ENCODE peak calls at places on chromosomes 11 and 22, in six cellular contexts. Z is fibroblast of pulmonary artery; Y is NCI-H345; G is lower leg skin; U is naive thymus-derived CD4-positive, alpha-beta T cell; P is activated T-cell treated with anti-CD3 and anti-CD28 coated beads for 24 hours. F is an unnamed sample.

GRCh38 chr11:61650781-61651571 is 29.2 kb upstream of the DAGLA start:
- DNase-seq in Z (no peak), Y (no peak), G (no peak), U (no peak), P (no peak), F (no peak)

GRCh38 chr11:46298699-46299424 is 21.4 kb downstream of the CREB3L1 start:
- DNase-seq in Z (peak; percentile 85), Y (no peak), G (no peak), U (no peak), P (no peak), F (no peak)

GRCh38 chr11:12735262-12735661 is 61.0 kb downstream of the TEAD1 start:
- DNase-seq in Z (no peak), Y (no peak), G (no peak), U (no peak), P (no peak), F (no peak)

GRCh38 chr11:36775157-36775556 is 177.1 kb upstream of the RAG2 start:
- DNase-seq in Z (no peak), Y (no peak), G (no peak), U (no peak), P (no peak), F (no peak)

GRCh38 chr11:62574363-62575057 is 819 bp upstream of the EEF1G start:
- DNase-seq in Z (peak; percentile 25), Y (no peak), G (no peak), U (no peak), P (no peak), F (no peak)

GRCh38 chr22:37726240-37726887 is 29.5 kb downstream of the TRIOBP start:
- DNase-seq in Z (peak; percentile 47), Y (no peak), G (no peak), U (no peak), P (no peak), F (no peak)

GRCh38 chr11:94885133-94885532 is 88.2 kb downstream of the CWC15 start:
- DNase-seq in Z (no peak), Y (no peak), G (no peak), U (no peak), P (no peak), F (no peak)

GRCh38 chr11:69637956-69638871 is 2.7 kb upstream of the CCND1 start:
- DNase-seq in Z (peak; percentile 64), Y (no peak), G (no peak), U (no peak), P (no peak), F (no peak)

GRCh38 chr11:102940714-102941588 is 14.6 kb downstream of the MMP13 start:
- DNase-seq in Z (peak; percentile 78), Y (peak; percentile 69), G (peak; percentile 33), U (peak; percentile 4), P (peak; percentile 4), F (no peak)

GRCh38 chr11:58675344-58676155 is 53.1 kb downstream of the CNTF start:
- DNase-seq in Z (peak; percentile 73), Y (peak; percentile 65), G (peak; percentile 45), U (peak; percentile 37), P (peak; percentile 71), F (peak; percentile 81)

GRCh38 chr11:85407648-85408047 is 219.5 kb downstream of the DLG2 start:
- DNase-seq in Z (no peak), Y (peak; percentile 73), G (no peak), U (no peak), P (no peak), F (no peak)

GRCh38 chr11:19905280-19905853 is 192.7 kb downstream of the NAV2 start:
- DNase-seq in Z (peak; percentile 71), Y (no peak), G (no peak), U (no peak), P (no peak), F (no peak)

GRCh38 chr22:30609260-30610185 is 2.5 kb downstream of the TCN2 start:
- DNase-seq in Z (peak; percentile 78), Y (no peak), G (peak; percentile 54), U (no peak), P (no peak), F (no peak)

GRCh38 chr11:443542-444199 is 1.9 kb upstream of the ANO9 start:
- DNase-seq in Z (peak; percentile 13), Y (peak; percentile 88), G (peak; percentile 58), U (no peak), P (no peak), F (no peak)

GRCh38 chr11:32792948-32793475 is 1.4 kb downstream of the CCDC73 start:
- DNase-seq in Z (peak; percentile 53), Y (peak; percentile 64), G (peak; percentile 47), U (peak; percentile 30), P (peak; percentile 59), F (no peak)

GRCh38 chr22:35785181-35785923 is 67.7 kb downstream of the APOL5 start:
- DNase-seq in Z (peak; percentile 22), Y (no peak), G (no peak), U (no peak), P (no peak), F (no peak)

GRCh38 chr22:50605349-50606074 is 4.9 kb downstream of the MAPK8IP2 start:
- DNase-seq in Z (no peak), Y (no peak), G (no peak), U (no peak), P (no peak), F (peak; percentile 53)

GRCh38 chr22:36901411-36902142 is 11.9 kb upstream of the CSF2RB start:
- DNase-seq in Z (no peak), Y (no peak), G (no peak), U (no peak), P (no peak), F (no peak)

GRCh38 chr11:22703040-22703439 is 36.6 kb downstream of the GAS2 start:
- DNase-seq in Z (peak; percentile 88), Y (peak; percentile 67), G (no peak), U (no peak), P (no peak), F (no peak)

GRCh38 chr22:23772315-23773246 is at the start of gene MMP11:
- DNase-seq in Z (no peak), Y (peak; percentile 64), G (no peak), U (no peak), P (no peak), F (peak; percentile 77)

GRCh38 chr22:23219787-23220484 is 39.6 kb downstream of the BCR start:
- DNase-seq in Z (peak; percentile 40), Y (peak; percentile 24), G (no peak), U (no peak), P (peak; percentile 53), F (no peak)

GRCh38 chr11:109726061-109726460 is 304.1 kb downstream of the C11orf87 start:
- DNase-seq in Z (no peak), Y (no peak), G (no peak), U (no peak), P (no peak), F (no peak)